ENCODE peak calls at places on chromosome 17, in four cellular contexts. U is NCI-H1092 treated with DMSO at 0.1 percent for 48 hours, G is ELR, W is T follicular helper cell. Y is an unnamed sample.

GRCh38 chr17:19703106-19703775 is 13.1 kb downstream of the SLC47A2 start:
- DNase-seq in U (no peak), G (no peak), W (no peak), Y (peak)

GRCh38 chr17:48487221-48487620 is 43.6 kb downstream of the HOXB1 start:
- DNase-seq in G (no peak), W (no peak), U (no peak), Y (no peak)

GRCh38 chr17:38861399-38861843 is 7.9 kb upstream of the RPL23 start:
- DNase-seq in U (peak), W (no peak), G (peak), Y (peak)

GRCh38 chr17:56891751-56892150 is 22.1 kb downstream of the TRIM25 start:
- DNase-seq in G (peak), U (no peak), W (peak), Y (peak)

GRCh38 chr17:13428611-13429042 is 173.1 kb downstream of the HS3ST3A1 start:
- DNase-seq in U (no peak), W (no peak), G (no peak), Y (no peak)

GRCh38 chr17:79836952-79837887 is 2.0 kb downstream of the CBX4 start:
- DNase-seq in W (no peak), G (peak), U (no peak), Y (peak)

GRCh38 chr17:59641799-59642484 is 22.2 kb downstream of the CLTC start:
- DNase-seq in G (no peak), W (no peak), U (no peak), Y (no peak)

GRCh38 chr17:75818326-75818885 is 25.8 kb downstream of the UNC13D start:
- DNase-seq in W (no peak), U (no peak), G (no peak), Y (peak)

GRCh38 chr17:74519951-74520553 is 11.2 kb downstream of the CD300LB start:
- DNase-seq in W (no peak), G (no peak), U (no peak), Y (no peak)

GRCh38 chr17:522912-523311 is 170.3 kb upstream of the RPH3AL start:
- DNase-seq in U (no peak), G (no peak), W (no peak), Y (peak)

GRCh38 chr17:60941028-60941427 is 263.4 kb downstream of the BCAS3 start:
- DNase-seq in W (no peak), G (peak), U (no peak), Y (no peak)

Y was measured in H7.